ENCODE peak calls at places on chromosome 1, in four cellular contexts. Y is mesenchymal stem cell, U is mesendoderm, C is H9. X is an unnamed sample.

GRCh38 chr1:110166861-110167260 is 16.6 kb downstream of the SLC6A17 start:
- DNase-seq in Y (no peak), U (no peak), C (no peak), X (no peak)

GRCh38 chr1:203555484-203556046 is 61.6 kb downstream of the OPTC start:
- DNase-seq in Y (no peak), U (no peak), C (no peak), X (no peak)

GRCh38 chr1:24443241-24443656 is 27.6 kb downstream of the NIPAL3 start:
- DNase-seq in Y (no peak), U (peak; percentile 33), C (no peak), X (no peak)

GRCh38 chr1:33586111-33586510 is 113.7 kb downstream of the ZSCAN20 start:
- DNase-seq in Y (no peak), U (no peak), C (no peak), X (peak; percentile 11)

GRCh38 chr1:156632355-156632754 is 9.6 kb upstream of the BCAN start:
- DNase-seq in Y (no peak), U (no peak), C (no peak), X (no peak)

GRCh38 chr1:119733754-119734153 is 22.0 kb downstream of the PHGDH start:
- DNase-seq in Y (no peak), U (no peak), C (no peak), X (no peak)

GRCh38 chr1:230566481-230566880 is 75.8 kb upstream of the COG2 start:
- DNase-seq in Y (no peak), U (no peak), C (no peak), X (no peak)

GRCh38 chr1:167136191-167136614 is 42.3 kb downstream of the STYXL2 start:
- DNase-seq in Y (peak; percentile 87), U (peak; percentile 94), C (no peak), X (peak; percentile 12)

GRCh38 chr1:18948048-18948912 is 8.2 kb downstream of the IFFO2 start:
- DNase-seq in Y (peak; percentile 69), U (no peak), C (no peak), X (no peak)

GRCh38 chr1:10943991-10944730 is 68.3 kb upstream of the TARDBP start:
- DNase-seq in Y (peak; percentile 21), U (no peak), C (no peak), X (no peak)

GRCh38 chr1:223811634-223812101 is 34.1 kb downstream of the TP53BP2 start:
- DNase-seq in Y (peak; percentile 64), U (peak; percentile 45), C (no peak), X (peak; percentile 49)

GRCh38 chr1:55539652-55540512 is 324.7 kb upstream of the USP24 start:
- DNase-seq in Y (no peak), U (no peak), C (no peak), X (no peak)

GRCh38 chr1:56137829-56138505 is 441.4 kb downstream of the PLPP3 start:
- DNase-seq in Y (peak; percentile 37), U (no peak), C (no peak), X (peak; percentile 63)

GRCh38 chr1:49052102-49052501 is 275.4 kb upstream of the BEND5 start:
- DNase-seq in Y (no peak), U (no peak), C (no peak), X (no peak)

GRCh38 chr1:47524272-47524671 is 86.4 kb downstream of the FOXD2 start:
- DNase-seq in Y (no peak), U (peak; percentile 74), C (no peak), X (no peak)

GRCh38 chr1:208593306-208594006 is 349.3 kb upstream of the PLXNA2 start:
- DNase-seq in Y (no peak), U (no peak), C (no peak), X (no peak)

GRCh38 chr1:56655991-56656613 is 11.0 kb downstream of the PRKAA2 start:
- DNase-seq in Y (no peak), U (no peak), C (no peak), X (no peak)

GRCh38 chr1:245051349-245052221 is 103.2 kb upstream of the KIF26B start:
- DNase-seq in Y (peak; percentile 58), U (peak; percentile 92), C (peak; percentile 61), X (peak; percentile 62)

GRCh38 chr1:112841825-112842224 is 114.2 kb downstream of the SLC16A1 start:
- DNase-seq in Y (no peak), U (no peak), C (no peak), X (no peak)

GRCh38 chr1:112836642-112837041 is 119.4 kb downstream of the SLC16A1 start:
- DNase-seq in Y (peak; percentile 14), U (no peak), C (no peak), X (no peak)

GRCh38 chr1:112840631-112841624 is 115.1 kb downstream of the SLC16A1 start:
- DNase-seq in Y (no peak), U (peak; percentile 82), C (no peak), X (no peak)
- H3K4ac ChIP-seq in Y (no peak overlapping the region), U (no peak overlapping the region), C (no peak overlapping the region), X (no peak overlapping the region)

GRCh38 chr1:112633628-112634027 is 14.0 kb downstream of the CAPZA1 start:
- DNase-seq in Y (no peak), U (peak; percentile 60), C (no peak), X (no peak)

GRCh38 chr1:112636597-112637256 is 17.1 kb downstream of the CAPZA1 start:
- DNase-seq in Y (no peak), U (no peak), C (no peak), X (no peak)

GRCh38 chr1:112638109-112638426 is 18.4 kb downstream of the CAPZA1 start:
- DNase-seq in Y (no peak), U (no peak), C (no peak), X (no peak)

GRCh38 chr1:112637257-112638108 is 17.9 kb downstream of the CAPZA1 start:
- DNase-seq in Y (no peak), U (peak; percentile 73), C (no peak), X (peak; percentile 37)

DNA sequence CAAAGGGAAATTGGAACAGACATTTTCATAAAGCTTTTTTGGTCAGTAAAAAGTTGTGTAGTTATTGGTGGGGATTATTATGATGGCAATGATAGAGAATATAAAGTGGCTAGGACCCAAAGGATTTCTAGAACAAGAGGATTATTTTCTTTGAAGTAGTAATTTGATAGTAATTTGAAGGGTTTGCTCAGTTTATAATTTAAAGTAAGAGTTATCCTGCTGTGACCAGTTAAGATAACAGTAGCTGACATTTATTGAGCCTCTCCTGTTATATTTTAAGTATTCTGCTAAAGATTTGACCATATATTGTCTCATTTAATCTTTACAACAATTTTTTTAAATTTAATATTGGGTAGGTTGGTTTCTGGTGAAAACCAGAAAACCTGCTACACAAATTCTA is 14.7 kb downstream of the CAPZA1 start:
- DNase-seq in Y (no peak), U (no peak), C (no peak), X (no peak)
- H3K4ac ChIP-seq in Y (no peak overlapping the region), U (no peak overlapping the region), C (no peak overlapping the region), X (no peak overlapping the region)

DNA sequence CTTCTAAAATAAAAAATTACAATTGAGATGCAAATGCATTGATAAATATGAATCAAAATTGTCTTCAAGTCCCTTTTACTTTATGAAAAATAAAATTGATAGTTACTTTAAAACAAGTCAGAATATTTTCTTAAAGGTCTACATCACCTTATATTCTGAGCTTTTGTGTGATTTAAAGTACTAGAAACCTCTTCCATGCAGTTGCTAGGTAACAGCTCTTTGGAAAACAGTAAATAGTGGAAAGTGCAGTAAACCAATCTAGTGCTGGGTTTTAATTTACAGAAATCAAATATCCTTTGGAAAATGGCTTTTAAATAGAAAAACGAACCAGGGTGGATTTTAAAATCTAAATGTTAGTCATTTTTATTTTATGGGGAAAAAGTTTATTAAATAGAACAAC is 227.9 kb downstream of the KCNT2 start:
- DNase-seq in Y (peak; percentile 53), U (peak; percentile 49), C (no peak), X (no peak)
- H3K4ac ChIP-seq in Y (no peak overlapping the region), U (no peak overlapping the region), C (no peak overlapping the region), X (no peak overlapping the region)

GRCh38 chr1:159944623-159945455 is 574 bp downstream of the IGSF9 start:
- DNase-seq in Y (no peak), U (no peak), C (peak; percentile 33), X (no peak)

GRCh38 chr1:159947942-159948341 is 2.5 kb upstream of the IGSF9 start:
- DNase-seq in Y (no peak), U (no peak), C (no peak), X (no peak)

GRCh38 chr1:159943908-159944622 is 1.3 kb downstream of the IGSF9 start:
- DNase-seq in Y (no peak), U (no peak), C (no peak), X (no peak)

GRCh38 chr1:159945483-159946241 is at the start of gene IGSF9:
- DNase-seq in Y (peak; percentile 62), U (peak; percentile 98), C (peak; percentile 97), X (peak; percentile 49)

GRCh38 chr1:159946242-159947187 is 1.1 kb upstream of the IGSF9 start:
- DNase-seq in Y (no peak), U (peak; percentile 27), C (peak; percentile 25), X (no peak)
- H3K4ac ChIP-seq in Y (no peak overlapping the region), U (no peak overlapping the region), C (no peak overlapping the region), X (no peak overlapping the region)

DNA sequence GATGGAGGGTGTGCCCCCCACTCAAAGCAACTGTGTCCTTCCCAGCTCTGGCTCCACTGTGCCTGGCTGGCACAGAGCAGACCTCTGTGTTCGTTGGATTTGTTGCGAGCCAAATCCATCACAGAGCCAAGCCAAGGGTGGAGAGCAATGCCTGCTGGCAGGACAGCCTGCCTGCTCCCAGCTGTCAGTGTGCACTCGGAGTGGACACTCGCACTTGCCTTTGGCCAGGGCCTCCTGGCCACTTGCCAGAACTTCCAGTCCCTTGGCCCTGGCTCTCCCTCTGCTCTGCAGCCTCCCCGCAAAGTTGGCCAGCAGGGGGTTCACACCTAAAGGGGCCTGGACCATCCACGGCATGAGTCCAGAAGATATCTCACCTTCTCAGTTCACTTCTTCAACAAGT is 16.4 kb downstream of the HEYL start:
- DNase-seq in Y (no peak), U (no peak), C (no peak), X (no peak)
- H3K4ac ChIP-seq in Y (no peak overlapping the region), U (no peak overlapping the region), C (no peak overlapping the region), X (no peak overlapping the region)

DNA sequence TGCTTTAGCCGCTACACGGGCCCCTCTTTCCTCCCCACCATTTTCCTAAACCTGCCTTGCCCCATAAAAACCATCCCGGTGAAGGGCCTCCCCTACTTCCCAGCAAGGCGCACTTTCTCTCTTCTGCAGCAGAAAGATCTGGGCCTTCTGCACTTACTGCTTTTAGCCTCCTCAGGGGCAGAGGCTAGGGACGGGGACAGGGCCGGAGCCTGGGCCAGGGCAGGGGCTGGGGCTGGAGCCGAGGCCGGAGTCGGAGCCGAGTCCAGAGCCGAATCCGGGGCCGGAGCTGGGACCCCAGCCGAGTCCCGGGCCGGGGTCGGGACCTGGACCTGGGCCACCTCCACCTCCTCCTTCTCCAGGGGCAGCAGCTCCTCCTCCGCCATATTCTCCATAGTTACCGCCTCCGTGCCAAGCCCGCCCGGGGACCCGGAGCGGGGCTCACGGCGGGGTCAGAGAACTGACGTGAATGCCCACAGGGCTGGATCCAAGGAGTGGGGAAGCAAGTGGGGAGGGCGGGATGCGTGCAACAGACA is 366 bp downstream of the TRMT1L start:
- DNase-seq in Y (peak; percentile 63), U (peak; percentile 68), C (no peak), X (no peak)
- H3K4ac ChIP-seq in Y (peak overlapping the region; percentile 56), U (no peak overlapping the region), C (no peak overlapping the region), X (peak overlapping the region; percentile 96)